ENCODE peak calls at places on chromosome 5, in ten cellular contexts. M is body of pancreas, C is ovary, H is fibroblast of lung, I is neuronal stem cell, P is pancreas, W is mammary epithelial cell, L is dorsolateral prefrontal cortex, J is AG09309, V is mesendoderm. O is an unnamed sample.
A peak's percentile ranks its signal among the peaks of the same experiment; 100 is the strongest.

GRCh38 chr5:173767580-173768266 is 120.4 kb upstream of the CPEB4 start:
- DNase-seq in M (peak; percentile 67), C (no peak), H (peak; percentile 11), I (no peak), P (no peak), W (no peak), L (no peak), J (no peak), V (no peak), O (no peak)

GRCh38 chr5:148849461-148849860 is 23.1 kb downstream of the ADRB2 start:
- DNase-seq in M (no peak), C (no peak), H (no peak), I (no peak), P (no peak), W (no peak), L (no peak), J (no peak), V (no peak), O (no peak)

GRCh38 chr5:82312373-82312856 is 34.3 kb upstream of the RPS23 start:
- DNase-seq in M (peak; percentile 31), C (peak; percentile 43), H (peak; percentile 74), I (peak; percentile 71), P (no peak), W (peak; percentile 56), L (peak; percentile 54), J (no peak), V (peak; percentile 86), O (peak; percentile 91)

GRCh38 chr5:129622531-129622930 is 125.4 kb upstream of the MINAR2 start:
- DNase-seq in M (no peak), C (no peak), H (no peak), I (no peak), P (no peak), W (no peak), L (no peak), J (no peak), V (no peak), O (no peak)

GRCh38 chr5:1177826-1178528 is 23.4 kb upstream of the SLC6A19 start:
- DNase-seq in M (no peak), C (no peak), H (no peak), I (no peak), P (peak; percentile 13), W (no peak), L (peak; percentile 44), J (no peak), V (no peak), O (no peak)

GRCh38 chr5:32794086-32794485 is 83.0 kb downstream of the NPR3 start:
- DNase-seq in M (no peak), C (no peak), H (no peak), I (no peak), P (no peak), W (no peak), L (no peak), J (no peak), V (peak; percentile 39), O (peak; percentile 53)

GRCh38 chr5:154510156-154510555 is 32.1 kb upstream of the HAND1 start:
- DNase-seq in M (no peak), C (no peak), H (no peak), I (no peak), P (no peak), W (no peak), L (no peak), J (no peak), V (no peak), O (no peak)

GRCh38 chr5:10660135-10660534 is 96.3 kb downstream of the ANKRD33B start:
- DNase-seq in M (peak; percentile 5), C (no peak), H (no peak), I (no peak), P (no peak), W (no peak), L (no peak), J (no peak), V (no peak), O (no peak)

GRCh38 chr5:159096555-159097460 is 2.9 kb downstream of the EBF1 start:
- DNase-seq in M (no peak), C (no peak), H (no peak), I (peak; percentile 38), P (no peak), W (no peak), L (no peak), J (no peak), V (peak; percentile 47), O (peak; percentile 65)
- H3K4me3 ChIP-seq in M (no peak overlapping the region), C (peak overlapping the region; percentile 64), H (peak overlapping the region; percentile 88), I (peak overlapping the region; percentile 88), P (peak overlapping the region; percentile 48), W (no peak overlapping the region), L (peak overlapping the region; percentile 36), J (peak overlapping the region; percentile 52), V (no peak overlapping the region), O (no peak overlapping the region)

GRCh38 chr5:17260549-17260948 is 43.1 kb downstream of the BASP1 start:
- DNase-seq in M (no peak), C (no peak), H (no peak), I (no peak), P (no peak), W (no peak), L (no peak), J (no peak), V (no peak), O (no peak)

GRCh38 chr5:17256839-17257238 is 39.4 kb downstream of the BASP1 start:
- DNase-seq in M (no peak), C (no peak), H (no peak), I (no peak), P (no peak), W (no peak), L (no peak), J (no peak), V (no peak), O (no peak)

GRCh38 chr5:17257705-17258273 is 40.4 kb downstream of the BASP1 start:
- DNase-seq in M (no peak), C (no peak), H (peak; percentile 19), I (no peak), P (no peak), W (peak; percentile 5), L (no peak), J (no peak), V (no peak), O (no peak)

GRCh38 chr5:17256171-17256570 is 38.7 kb downstream of the BASP1 start:
- DNase-seq in M (no peak), C (no peak), H (no peak), I (no peak), P (no peak), W (no peak), L (no peak), J (no peak), V (no peak), O (no peak)

DNA sequence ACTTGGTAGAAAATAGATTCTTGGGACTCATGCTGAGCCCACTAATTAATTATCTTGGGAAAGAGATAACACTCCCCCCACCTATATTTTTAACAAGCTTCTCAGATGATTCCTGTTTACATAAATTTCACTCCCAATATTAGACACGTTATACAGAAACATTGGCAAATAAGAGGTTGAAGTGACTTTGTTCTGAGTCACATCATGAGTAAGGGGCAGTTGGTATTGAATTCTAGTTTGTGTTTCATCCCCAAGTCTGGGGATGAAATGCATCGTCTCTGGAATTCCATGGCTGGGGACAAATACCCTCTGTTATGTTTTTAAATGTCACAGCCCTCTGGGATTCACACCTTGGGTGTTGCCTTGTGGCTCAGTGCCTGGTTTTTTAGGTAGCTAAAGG is 41.0 kb downstream of the BASP1 start:
- DNase-seq in M (no peak), C (no peak), H (peak; percentile 65), I (no peak), P (no peak), W (peak; percentile 35), L (no peak), J (no peak), V (no peak), O (no peak)
- H3K4me3 ChIP-seq in M (no peak overlapping the region), C (no peak overlapping the region), H (no peak overlapping the region), I (no peak overlapping the region), P (no peak overlapping the region), W (no peak overlapping the region), L (no peak overlapping the region), J (no peak overlapping the region), V (no peak overlapping the region), O (peak overlapping the region; percentile 19)

GRCh38 chr5:62309107-62309506 is 3.1 kb downstream of the KIF2A start:
- DNase-seq in M (no peak), C (no peak), H (no peak), I (no peak), P (no peak), W (no peak), L (no peak), J (no peak), V (no peak), O (no peak)

GRCh38 chr5:62307364-62307689 is 1.3 kb downstream of the KIF2A start:
- DNase-seq in M (no peak), C (no peak), H (no peak), I (no peak), P (no peak), W (no peak), L (no peak), J (no peak), V (no peak), O (no peak)

GRCh38 chr5:62310426-62311105 is 4.6 kb downstream of the KIF2A start:
- DNase-seq in M (no peak), C (no peak), H (no peak), I (no peak), P (no peak), W (no peak), L (no peak), J (no peak), V (peak; percentile 45), O (no peak)

GRCh38 chr5:62306494-62307363 is 723 bp downstream of the KIF2A start:
- DNase-seq in M (peak; percentile 29), C (no peak), H (peak; percentile 41), I (no peak), P (peak; percentile 33), W (peak; percentile 30), L (peak; percentile 56), J (no peak), V (peak; percentile 78), O (peak; percentile 82)

DNA sequence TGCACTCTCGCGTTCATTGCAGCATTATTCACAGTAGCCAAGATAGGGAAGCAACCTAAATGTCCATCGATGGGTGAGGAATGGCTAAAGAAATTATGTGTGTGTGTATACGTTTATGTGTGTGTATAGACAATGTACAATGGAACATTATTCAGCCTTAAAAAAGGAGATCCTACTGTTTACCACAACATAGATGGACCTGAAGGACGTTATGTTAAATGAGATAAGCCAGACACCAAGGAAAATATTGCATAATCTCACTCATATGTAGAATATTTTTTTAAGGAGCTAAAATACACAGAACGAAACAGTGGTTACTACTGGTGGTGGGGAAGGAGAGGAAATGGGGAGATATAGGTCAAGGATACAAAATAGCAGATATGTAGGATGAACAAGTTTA is 2.4 kb downstream of the KIF2A start:
- DNase-seq in M (no peak), C (no peak), H (no peak), I (no peak), P (no peak), W (no peak), L (no peak), J (no peak), V (no peak), O (no peak)
- H3K4me3 ChIP-seq in M (no peak overlapping the region), C (no peak overlapping the region), H (no peak overlapping the region), I (no peak overlapping the region), P (no peak overlapping the region), W (no peak overlapping the region), L (no peak overlapping the region), J (no peak overlapping the region), V (no peak overlapping the region), O (peak overlapping the region; percentile 93)

GRCh38 chr5:160769264-160769663 is 82.7 kb downstream of the ATP10B start:
- DNase-seq in M (no peak), C (no peak), H (no peak), I (no peak), P (no peak), W (no peak), L (no peak), J (no peak), V (no peak), O (no peak)

GRCh38 chr5:160770718-160771117 is 81.3 kb downstream of the ATP10B start:
- DNase-seq in M (no peak), C (no peak), H (no peak), I (no peak), P (no peak), W (no peak), L (no peak), J (no peak), V (no peak), O (no peak)

GRCh38 chr5:160772854-160773253 is 79.2 kb downstream of the ATP10B start:
- DNase-seq in M (no peak), C (no peak), H (no peak), I (no peak), P (no peak), W (no peak), L (no peak), J (no peak), V (no peak), O (no peak)

GRCh38 chr5:160774006-160774405 is 78.0 kb downstream of the ATP10B start:
- DNase-seq in M (no peak), C (no peak), H (no peak), I (no peak), P (no peak), W (no peak), L (no peak), J (no peak), V (no peak), O (no peak)

DNA sequence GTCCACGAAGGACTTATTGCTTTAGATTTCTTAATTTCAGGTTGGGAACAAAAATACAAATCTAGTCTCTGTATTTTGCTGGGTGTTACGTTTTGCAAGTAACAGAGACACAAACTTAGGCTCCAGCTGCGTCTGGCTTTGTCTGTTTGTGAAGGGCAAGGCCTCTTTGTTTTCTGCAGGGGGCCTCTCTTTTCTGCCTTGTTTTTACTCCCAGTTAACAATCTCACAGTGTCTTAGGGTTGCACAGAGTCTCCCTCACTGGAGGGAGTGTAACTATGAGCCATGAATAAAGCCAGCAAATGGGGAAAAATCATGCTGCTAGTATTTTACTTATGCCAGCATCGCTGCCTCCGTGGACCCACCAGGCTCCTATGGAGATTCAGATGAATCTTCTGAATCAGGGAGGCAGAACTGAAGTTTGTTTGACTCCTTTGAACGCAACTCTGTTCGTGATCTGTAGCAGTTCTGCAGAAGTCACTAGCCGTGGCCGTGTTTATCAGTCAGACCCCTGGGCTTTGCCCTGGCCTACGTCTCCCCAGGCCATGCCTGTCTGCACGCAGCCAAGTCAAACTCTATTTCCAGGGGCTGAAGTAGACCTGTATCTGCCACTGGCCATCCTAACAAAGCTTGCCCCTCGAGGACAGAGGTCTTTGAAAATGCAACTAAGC is 77.2 kb downstream of the ATP10B start:
- DNase-seq in M (no peak), C (no peak), H (no peak), I (peak; percentile 27), P (no peak), W (no peak), L (no peak), J (no peak), V (no peak), O (no peak)
- H3K4me3 ChIP-seq in M (no peak overlapping the region), C (no peak overlapping the region), H (no peak overlapping the region), I (no peak overlapping the region), P (no peak overlapping the region), W (no peak overlapping the region), L (no peak overlapping the region), J (no peak overlapping the region), V (no peak overlapping the region), O (no peak overlapping the region)

O was measured in endodermal cell.